ENCODE peak calls at places on chromosomes 16 and 17, in six cellular contexts. One of them, this sample, is unnamed.

GRCh38 chr16:12801511-12802042 is 2.1 kb downstream of the CPPED1 start:
- DNase-seq in H1: no peak
- DNase-seq in GM12878: peak
- DNase-seq in K562: peak
- DNase-seq in HepG2: peak
- DNase-seq in GM12892: peak
- DNase-seq in this sample: peak

GRCh38 chr17:73430848-73431247 is 119.0 kb upstream of the CDC42EP4 start:
- DNase-seq in HepG2: no peak
- DNase-seq in GM12892: no peak
- DNase-seq in GM12878: no peak
- DNase-seq in K562: peak
- DNase-seq in H1: no peak
- DNase-seq in this sample: no peak

GRCh38 chr16:69935278-69935711 is 15.8 kb upstream of the CLEC18A start:
- DNase-seq in H1: no peak
- DNase-seq in GM12892: no peak
- DNase-seq in K562: no peak
- DNase-seq in GM12878: no peak
- DNase-seq in HepG2: no peak
- DNase-seq in this sample: no peak

GRCh38 chr16:46894011-46894672 is 10.0 kb downstream of the GPT2 start:
- DNase-seq in K562: no peak
- DNase-seq in GM12878: no peak
- DNase-seq in GM12892: no peak
- DNase-seq in HepG2: no peak
- DNase-seq in H1: no peak
- DNase-seq in this sample: no peak

GRCh38 chr17:44083250-44083849 is 12.8 kb downstream of the G6PC3 start:
- DNase-seq in K562: peak
- DNase-seq in H1: no peak
- DNase-seq in GM12878: no peak
- DNase-seq in GM12892: no peak
- DNase-seq in HepG2: peak
- DNase-seq in this sample: no peak

GRCh38 chr16:73069581-73070262 is 21.8 kb upstream of the ZFHX3 start:
- DNase-seq in GM12878: no peak
- DNase-seq in K562: no peak
- DNase-seq in GM12892: no peak
- DNase-seq in HepG2: no peak
- DNase-seq in H1: no peak
- DNase-seq in this sample: no peak

GRCh38 chr16:19136549-19137196 is 22.9 kb downstream of the ITPRIPL2 start:
- DNase-seq in GM12892: no peak
- DNase-seq in GM12878: no peak
- DNase-seq in K562: no peak
- DNase-seq in HepG2: no peak
- DNase-seq in H1: no peak
- DNase-seq in this sample: no peak

GRCh38 chr17:4645642-4646041 is 4.2 kb upstream of the ALOX15 start:
- DNase-seq in K562: no peak
- DNase-seq in H1: no peak
- DNase-seq in GM12892: no peak
- DNase-seq in HepG2: no peak
- DNase-seq in GM12878: no peak
- DNase-seq in this sample: no peak

GRCh38 chr17:51045616-51046526 is 74.8 kb downstream of the SPAG9 start:
- DNase-seq in H1: no peak
- DNase-seq in K562: no peak
- DNase-seq in HepG2: peak
- DNase-seq in GM12892: no peak
- DNase-seq in GM12878: no peak
- DNase-seq in this sample: no peak

GRCh38 chr17:63032141-63032540 is 66.1 kb downstream of the TANC2 start:
- DNase-seq in GM12878: no peak
- DNase-seq in H1: no peak
- DNase-seq in K562: no peak
- DNase-seq in HepG2: no peak
- DNase-seq in GM12892: no peak
- DNase-seq in this sample: no peak

GRCh38 chr17:77892469-77893143 is 65.9 kb upstream of the TNRC6C start:
- DNase-seq in GM12878: no peak
- DNase-seq in H1: peak
- DNase-seq in GM12892: no peak
- DNase-seq in HepG2: peak
- DNase-seq in K562: peak
- DNase-seq in this sample: no peak

GRCh38 chr17:16407911-16408588 is 7.3 kb upstream of the TRPV2 start:
- DNase-seq in GM12892: peak
- DNase-seq in HepG2: peak
- DNase-seq in H1: no peak
- DNase-seq in K562: peak
- DNase-seq in GM12878: peak
- DNase-seq in this sample: peak

GRCh38 chr16:58054289-58054688 is 28.7 kb downstream of the MMP15 start:
- DNase-seq in GM12892: no peak
- DNase-seq in GM12878: no peak
- DNase-seq in K562: no peak
- DNase-seq in HepG2: no peak
- DNase-seq in H1: no peak
- DNase-seq in this sample: no peak

GRCh38 chr17:16068323-16068722 is 68.7 kb downstream of the TTC19 start:
- DNase-seq in H1: no peak
- DNase-seq in GM12892: no peak
- DNase-seq in K562: no peak
- DNase-seq in GM12878: no peak
- DNase-seq in HepG2: no peak
- DNase-seq in this sample: no peak

GRCh38 chr16:12093902-12094301 is 117.4 kb downstream of the SNX29 start:
- DNase-seq in HepG2: no peak
- DNase-seq in GM12878: no peak
- DNase-seq in GM12892: no peak
- DNase-seq in H1: no peak
- DNase-seq in K562: no peak
- DNase-seq in this sample: no peak

GRCh38 chr16:51392651-51393187 is 241.6 kb upstream of the SALL1 start:
- DNase-seq in HepG2: no peak
- DNase-seq in GM12892: no peak
- DNase-seq in H1: no peak
- DNase-seq in K562: no peak
- DNase-seq in GM12878: no peak
- DNase-seq in this sample: no peak

GRCh38 chr16:78504391-78504945 is 405.0 kb downstream of the WWOX start:
- DNase-seq in K562: no peak
- DNase-seq in H1: no peak
- DNase-seq in GM12878: no peak
- DNase-seq in HepG2: no peak
- DNase-seq in GM12892: no peak
- DNase-seq in this sample: no peak

GRCh38 chr16:31118223-31119155 is 1.0 kb downstream of the KAT8 start:
- DNase-seq in GM12892: no peak
- DNase-seq in HepG2: no peak
- DNase-seq in H1: no peak
- DNase-seq in K562: no peak
- DNase-seq in GM12878: no peak
- DNase-seq in this sample: no peak

GRCh38 chr17:37576281-37576680 is 32.9 kb downstream of the SYNRG start:
- DNase-seq in H1: no peak
- DNase-seq in HepG2: no peak
- DNase-seq in GM12878: no peak
- DNase-seq in GM12892: no peak
- DNase-seq in K562: no peak
- DNase-seq in this sample: no peak

GRCh38 chr16:78709137-78709871 is 609.9 kb downstream of the WWOX start:
- DNase-seq in GM12878: no peak
- DNase-seq in GM12892: no peak
- DNase-seq in HepG2: no peak
- DNase-seq in H1: no peak
- DNase-seq in K562: no peak
- DNase-seq in this sample: no peak

GRCh38 chr17:78497115-78497540 is 80.1 kb downstream of the DNAH17 start:
- DNase-seq in GM12892: peak
- DNase-seq in GM12878: no peak
- DNase-seq in HepG2: peak
- DNase-seq in H1: peak
- DNase-seq in K562: peak
- DNase-seq in this sample: peak

GRCh38 chr16:1401061-1401757 is 13.3 kb downstream of the UNKL start:
- DNase-seq in GM12878: no peak
- DNase-seq in H1: no peak
- DNase-seq in GM12892: no peak
- DNase-seq in K562: no peak
- DNase-seq in HepG2: no peak
- DNase-seq in this sample: no peak

GRCh38 chr16:568401-569258 is 1.1 kb upstream of the PIGQ start:
- DNase-seq in H1: no peak
- DNase-seq in GM12878: no peak
- DNase-seq in GM12892: no peak
- DNase-seq in HepG2: no peak
- DNase-seq in K562: peak
- DNase-seq in this sample: no peak

GRCh38 chr17:40121191-40121885 is 433 bp upstream of the MSL1 start:
- DNase-seq in GM12892: peak
- DNase-seq in H1: no peak
- DNase-seq in HepG2: no peak
- DNase-seq in GM12878: no peak
- DNase-seq in K562: peak
- DNase-seq in this sample: peak

GRCh38 chr17:61462734-61463067 is 10.5 kb downstream of the TBX4 start:
- DNase-seq in K562: no peak
- DNase-seq in GM12878: no peak
- DNase-seq in H1: no peak
- DNase-seq in GM12892: no peak
- DNase-seq in HepG2: no peak
- DNase-seq in this sample: no peak

GRCh38 chr16:75472908-75473877 is 8.7 kb upstream of the TMEM170A start:
- DNase-seq in K562: no peak
- DNase-seq in HepG2: no peak
- DNase-seq in H1: no peak
- DNase-seq in GM12892: no peak
- DNase-seq in GM12878: no peak
- DNase-seq in this sample: no peak
- TF ChIP-seq TAF1 in K562: no peak
- TF ChIP-seq TAF1 in HepG2: no peak
- TF ChIP-seq TAF1 in H1: no peak
- TF ChIP-seq TAF1 in GM12892: no peak
- TF ChIP-seq TAF1 in GM12878: no peak
- TF ChIP-seq TAF1 in this sample: no peak

DNA sequence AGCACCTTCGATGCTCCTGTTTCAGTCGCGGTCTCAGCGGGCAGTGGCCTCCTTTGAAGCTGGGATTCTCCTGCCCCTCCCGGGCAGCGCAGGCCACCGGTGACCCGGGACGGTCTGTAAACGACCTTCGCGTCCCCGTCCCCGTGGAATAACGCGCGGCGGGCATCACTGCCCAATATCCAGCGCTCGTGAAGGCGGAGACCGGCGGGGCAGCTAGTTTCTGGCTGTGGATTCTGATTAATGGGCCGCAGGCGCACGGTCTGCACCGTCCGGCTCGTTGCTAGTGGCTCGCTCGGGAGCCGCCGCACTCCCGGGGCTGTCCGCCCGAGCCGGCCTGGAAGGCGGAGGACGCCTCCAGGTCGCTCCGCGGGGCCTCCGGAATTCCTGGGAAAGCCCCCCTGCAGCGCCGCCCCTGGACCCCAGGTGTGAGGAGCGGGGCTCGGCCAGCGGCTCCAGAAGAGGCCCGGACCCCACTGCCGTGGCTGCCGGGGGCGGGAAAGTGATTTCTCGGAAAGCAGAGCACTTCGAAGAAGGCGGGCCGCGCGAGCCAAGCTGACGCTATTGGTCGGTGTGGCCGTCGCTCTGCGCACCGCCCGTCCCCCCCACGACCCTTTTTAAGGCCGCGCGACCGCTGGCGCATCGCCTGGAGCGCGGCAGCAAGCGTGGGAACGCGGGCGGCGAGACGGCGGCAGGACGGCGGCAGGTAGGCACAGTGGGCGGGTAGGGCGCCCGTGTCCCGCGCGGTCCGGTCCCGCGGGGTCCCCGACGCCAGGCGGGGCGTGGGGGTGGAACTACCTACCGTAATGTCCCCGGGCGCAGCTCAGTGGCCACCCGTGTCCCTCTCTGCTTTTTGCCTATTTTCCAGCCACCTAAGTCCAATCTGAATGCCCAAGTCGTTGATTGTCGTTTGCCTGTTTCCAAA is at the start of gene IRF8:
- DNase-seq in GM12878: peak
- DNase-seq in K562: no peak
- DNase-seq in GM12892: peak
- DNase-seq in H1: no peak
- DNase-seq in HepG2: no peak
- DNase-seq in this sample: peak
- TF ChIP-seq POLR2A in GM12878: peak
- TF ChIP-seq POLR2A in K562: no peak
- TF ChIP-seq POLR2A in GM12892: peak
- TF ChIP-seq POLR2A in H1: no peak
- TF ChIP-seq POLR2A in HepG2: no peak
- TF ChIP-seq POLR2A in this sample: peak

DNA sequence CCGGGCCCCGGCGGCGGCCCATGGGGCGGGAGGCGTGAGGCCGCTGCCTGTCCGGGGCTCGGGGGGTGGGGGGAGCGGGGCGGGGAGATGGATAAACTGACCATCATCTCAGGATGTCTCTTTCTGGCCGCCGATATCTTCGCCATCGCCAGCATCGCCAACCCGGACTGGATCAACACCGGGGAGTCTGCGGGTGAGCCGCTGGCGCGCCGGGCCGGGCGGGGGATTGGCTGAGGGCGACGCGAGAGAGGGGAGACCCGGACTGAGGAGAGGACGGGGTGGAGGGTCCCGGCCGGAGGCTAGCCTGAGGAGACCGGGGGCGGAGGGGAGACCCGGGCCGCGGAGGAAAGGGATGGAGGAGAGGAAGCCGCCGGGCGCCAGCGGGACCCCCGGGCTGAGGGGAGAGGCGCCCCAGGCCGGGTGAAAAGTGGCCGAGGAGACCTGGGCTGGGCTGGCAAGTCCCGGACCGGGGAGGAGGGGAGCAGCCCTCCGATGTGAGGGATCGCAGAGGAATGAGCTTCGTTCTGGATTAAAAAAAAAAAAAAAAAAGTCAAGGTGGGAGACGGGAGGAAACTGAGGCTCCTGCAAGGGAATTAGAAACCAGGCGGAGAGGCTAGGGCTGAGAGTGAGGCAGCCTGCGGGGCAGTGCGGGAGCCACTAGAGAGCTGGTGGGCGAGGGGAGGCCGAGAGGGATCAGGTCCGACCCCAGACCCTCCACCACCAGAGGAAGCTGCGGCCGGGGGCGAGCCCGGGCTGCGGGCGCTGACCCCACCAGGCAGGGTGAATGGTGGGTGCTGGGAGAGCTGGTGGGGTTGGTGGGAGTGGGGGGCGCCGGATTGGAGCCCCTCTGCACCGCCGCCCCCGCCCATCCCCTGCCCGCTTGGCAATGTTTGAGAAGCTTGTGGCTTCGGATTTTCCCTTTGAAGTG is 568 bp downstream of the MOSMO start:
- DNase-seq in GM12878: no peak
- DNase-seq in K562: peak
- DNase-seq in HepG2: no peak
- DNase-seq in GM12892: peak
- DNase-seq in H1: no peak
- DNase-seq in this sample: peak
- TF ChIP-seq TAF1 in GM12878: no peak
- TF ChIP-seq TAF1 in K562: no peak
- TF ChIP-seq TAF1 in HepG2: no peak
- TF ChIP-seq TAF1 in GM12892: no peak
- TF ChIP-seq TAF1 in H1: no peak
- TF ChIP-seq TAF1 in this sample: no peak

GRCh38 chr16:89564476-89565255 is 4.2 kb downstream of the RPL13 start:
- DNase-seq in H1: no peak
- DNase-seq in GM12878: no peak
- DNase-seq in HepG2: peak
- DNase-seq in GM12892: no peak
- DNase-seq in K562: peak
- DNase-seq in this sample: no peak
- TF ChIP-seq POLR2A in H1: peak
- TF ChIP-seq POLR2A in GM12878: peak
- TF ChIP-seq POLR2A in HepG2: peak
- TF ChIP-seq POLR2A in GM12892: peak
- TF ChIP-seq POLR2A in K562: peak
- TF ChIP-seq POLR2A in this sample: peak

This sample was measured in GM12891.